ENCODE peak calls at places on chromosomes 11 and 22, in six cellular contexts. O is substantia nigra, H is GM04503, B is endothelial cell, Y is C1 segment of cervical spinal cord, N is NCI-H460. J is an unnamed sample.
A peak's percentile ranks its signal among the peaks of the same experiment; 100 is the strongest.

GRCh38 chr22:23235425-23235824 is 55.1 kb downstream of the BCR start:
- DNase-seq in H (no peak), N (no peak), O (no peak), B (no peak), Y (no peak), J (no peak)

GRCh38 chr11:121082670-121083069 is 18.4 kb upstream of the TECTA start:
- DNase-seq in B (peak; percentile 27), Y (no peak), O (no peak), N (no peak), H (no peak), J (no peak)

GRCh38 chr11:117519170-117519569 is 191.5 kb downstream of the CEP164 start:
- DNase-seq in B (no peak), Y (no peak), N (no peak), O (no peak), H (no peak), J (no peak)

GRCh38 chr11:66100272-66101037 is 30.4 kb downstream of the PACS1 start:
- DNase-seq in Y (peak; percentile 80), H (no peak), O (peak; percentile 52), B (no peak), N (no peak), J (no peak)

GRCh38 chr11:116881153-116881552 is 43.7 kb upstream of the APOA1 start:
- DNase-seq in H (no peak), Y (peak; percentile 68), O (peak; percentile 28), N (no peak), B (no peak), J (no peak)

GRCh38 chr22:37661160-37661924 is 2.8 kb downstream of the PDXP start:
- DNase-seq in B (no peak), O (peak; percentile 48), H (no peak), N (no peak), Y (peak; percentile 74), J (peak; percentile 29)

GRCh38 chr11:103892603-103893002 is 143.8 kb upstream of the DDI1 start:
- DNase-seq in B (no peak), N (no peak), H (no peak), Y (no peak), O (peak; percentile 8), J (peak; percentile 14)

GRCh38 chr11:104095791-104096190 is 59.4 kb downstream of the DDI1 start:
- DNase-seq in N (no peak), O (no peak), B (no peak), H (no peak), Y (no peak), J (no peak)

GRCh38 chr11:70454197-70454767 is 56.0 kb downstream of the CTTN start:
- DNase-seq in H (no peak), Y (no peak), B (no peak), O (no peak), N (no peak), J (no peak)

GRCh38 chr11:61659413-61660196 is 20.6 kb upstream of the DAGLA start:
- DNase-seq in B (no peak), N (no peak), H (no peak), Y (no peak), O (no peak), J (no peak)

GRCh38 chr22:30868663-30869385 is 99.8 kb downstream of the MORC2 start:
- DNase-seq in Y (no peak), H (no peak), O (no peak), B (no peak), N (no peak), J (no peak)

GRCh38 chr11:123413636-123414035 is 16.4 kb upstream of the GRAMD1B start:
- DNase-seq in H (no peak), Y (no peak), O (no peak), B (no peak), N (no peak), J (no peak)

GRCh38 chr11:27388869-27389268 is 25.9 kb upstream of the CCDC34 start:
- DNase-seq in N (no peak), O (no peak), B (no peak), H (no peak), Y (no peak), J (no peak)

GRCh38 chr11:70067036-70067435 is 11.1 kb upstream of the ANO1 start:
- DNase-seq in H (no peak), B (no peak), O (no peak), Y (no peak), N (no peak), J (no peak)

GRCh38 chr11:95229199-95230053 is 1.6 kb downstream of the SESN3 start:
- DNase-seq in B (no peak), H (no peak), O (no peak), N (no peak), Y (peak; percentile 52), J (peak; percentile 49)

GRCh38 chr22:40077646-40078016 is 82.9 kb downstream of the FAM83F start:
- DNase-seq in Y (no peak), O (no peak), H (no peak), B (no peak), N (no peak), J (no peak)

GRCh38 chr11:113256431-113257227 is 57.8 kb upstream of the TTC12 start:
- DNase-seq in B (no peak), N (no peak), O (no peak), H (no peak), Y (no peak), J (no peak)

GRCh38 chr11:73998846-73999575 is 9.9 kb downstream of the UCP3 start:
- DNase-seq in O (no peak), N (no peak), H (no peak), Y (no peak), B (no peak), J (no peak)

GRCh38 chr11:98155696-98156095 is 865.1 kb upstream of the CNTN5 start:
- DNase-seq in Y (no peak), B (no peak), N (no peak), O (no peak), H (no peak), J (no peak)

GRCh38 chr22:21642584-21643448 is 714 bp downstream of the SDF2L1 start:
- DNase-seq in H (no peak), N (peak; percentile 52), B (peak; percentile 75), Y (no peak), O (peak; percentile 13), J (peak; percentile 73)

GRCh38 chr11:116787436-116787785 is 412 bp downstream of the ZPR1 start:
- DNase-seq in N (no peak), O (no peak), Y (no peak), H (no peak), B (no peak), J (no peak)

GRCh38 chr11:74611369-74611861 is 19.0 kb downstream of the POLD3 start:
- DNase-seq in N (peak; percentile 55), O (no peak), Y (no peak), H (peak; percentile 76), B (no peak), J (peak; percentile 40)

GRCh38 chr22:50530857-50531545 is 1.2 kb upstream of the TYMP start:
- DNase-seq in Y (no peak), H (no peak), O (peak; percentile 27), B (peak; percentile 67), N (peak; percentile 81), J (peak; percentile 58)

GRCh38 chr11:59866397-59866796 is at the start of gene TCN1:
- DNase-seq in O (no peak), H (no peak), B (no peak), N (no peak), Y (no peak), J (no peak)

GRCh38 chr11:70628176-70628860 is 230.0 kb downstream of the CTTN start:
- DNase-seq in B (no peak), H (no peak), Y (no peak), O (no peak), N (no peak), J (no peak)

GRCh38 chr22:44395116-44396005 is 82.6 kb upstream of the SHISAL1 start:
- DNase-seq in O (no peak), N (no peak), H (no peak), B (no peak), Y (no peak), J (no peak)

GRCh38 chr11:104812416-104812815 is 85.8 kb downstream of the CASP12 start:
- DNase-seq in B (no peak), O (no peak), N (no peak), H (no peak), Y (peak; percentile 93), J (no peak)

GRCh38 chr11:102802341-102802740 is 4.4 kb upstream of the MMP1 start:
- DNase-seq in B (no peak), N (no peak), H (peak; percentile 90), Y (no peak), O (no peak), J (no peak)

GRCh38 chr11:130488187-130489026 is 40.0 kb downstream of the ADAMTS15 start:
- DNase-seq in B (no peak), O (no peak), N (no peak), H (no peak), Y (no peak), J (no peak)

GRCh38 chr11:2932850-2933251 is 3.6 kb upstream of the PHLDA2 start:
- DNase-seq in N (no peak), B (no peak), Y (no peak), O (no peak), H (no peak), J (no peak)

GRCh38 chr11:61699737-61700160 is 19.6 kb downstream of the DAGLA start:
- DNase-seq in Y (peak; percentile 25), N (no peak), H (no peak), B (no peak), O (peak; percentile 35), J (peak; percentile 66)

GRCh38 chr11:104883342-104883741 is 14.9 kb downstream of the CASP12 start:
- DNase-seq in N (no peak), B (no peak), Y (no peak), H (no peak), O (no peak), J (peak; percentile 7)

GRCh38 chr11:134800826-134801225 is 388.8 kb upstream of the B3GAT1 start:
- DNase-seq in H (no peak), B (no peak), N (no peak), O (no peak), Y (no peak), J (no peak)

GRCh38 chr11:72705442-72706365 is 31.5 kb upstream of the PDE2A start:
- DNase-seq in H (no peak), O (no peak), N (no peak), B (no peak), Y (no peak), J (no peak)

GRCh38 chr11:92298238-92298565 is 73.6 kb downstream of the FAT3 start:
- DNase-seq in Y (no peak), B (no peak), O (no peak), N (no peak), H (no peak), J (no peak)